ENCODE peak calls at places on chromosome 17, in six cellular contexts. S is OCI-LY7, W is GM23338, T is transverse colon, Z is osteoblast, F is cardiac muscle cell. X is an unnamed sample.
A peak's percentile ranks its signal among the peaks of the same experiment; 100 is the strongest.

GRCh38 chr17:653724-654123 is 60.9 kb downstream of the VPS53 start:
- DNase-seq in Z (no peak), S (no peak), F (no peak), W (no peak), T (no peak), X (no peak)

GRCh38 chr17:39951924-39952664 is 10.7 kb upstream of the GSDMA start:
- DNase-seq in Z (no peak), F (no peak), W (no peak), T (peak; percentile 29), S (no peak), X (peak; percentile 64)

GRCh38 chr17:81537856-81538555 is 9.8 kb downstream of the FSCN2 start:
- DNase-seq in F (peak; percentile 0), W (no peak), S (peak; percentile 35), T (no peak), Z (no peak), X (peak; percentile 11)

GRCh38 chr17:47810901-47811635 is 10.5 kb downstream of the OSBPL7 start:
- DNase-seq in W (no peak), F (no peak), S (no peak), T (peak; percentile 67), Z (no peak), X (no peak)

GRCh38 chr17:1713878-1714487 is 3.8 kb upstream of the TLCD2 start:
- DNase-seq in T (peak; percentile 71), Z (peak; percentile 73), F (peak; percentile 70), W (peak; percentile 92), S (no peak), X (no peak)

GRCh38 chr17:79287743-79288142 is 213.1 kb downstream of the ENGASE start:
- DNase-seq in W (no peak), T (no peak), Z (peak; percentile 30), S (no peak), F (no peak), X (no peak)

GRCh38 chr17:19513897-19514488 is 19.7 kb upstream of the SLC47A1 start:
- DNase-seq in F (peak; percentile 82), S (peak; percentile 74), W (peak; percentile 91), Z (peak; percentile 80), T (peak; percentile 75), X (peak; percentile 72)

GRCh38 chr17:3003401-3004149 is 59.8 kb downstream of the OR1D5 start:
- DNase-seq in F (no peak), Z (no peak), T (peak; percentile 67), W (no peak), S (peak; percentile 93), X (peak; percentile 35)

GRCh38 chr17:77774182-77774581 is 184.3 kb upstream of the TNRC6C start:
- DNase-seq in T (no peak), S (no peak), W (no peak), F (no peak), Z (peak; percentile 76), X (no peak)
- H3K4me1 ChIP-seq in T (no peaks in the 10 kb centered on the region), S (no peaks in the 10 kb centered on the region), W (peaks cover 6% of the 10 kb centered on the region), F (no peaks in the 10 kb centered on the region), Z (peaks cover 14% of the 10 kb centered on the region), X (no peaks in the 10 kb centered on the region)

GRCh38 chr17:66449418-66449977 is 147.1 kb downstream of the PRKCA start:
- DNase-seq in W (peak; percentile 20), Z (no peak), T (no peak), S (no peak), F (no peak), X (no peak)

GRCh38 chr17:66445229-66445628 is 142.8 kb downstream of the PRKCA start:
- DNase-seq in F (peak; percentile 55), S (no peak), T (no peak), Z (no peak), W (no peak), X (no peak)

GRCh38 chr17:66448008-66448644 is 145.7 kb downstream of the PRKCA start:
- DNase-seq in F (no peak), T (no peak), Z (no peak), W (no peak), S (no peak), X (no peak)

GRCh38 chr17:66446419-66446818 is 144.0 kb downstream of the PRKCA start:
- DNase-seq in T (no peak), Z (no peak), W (no peak), F (no peak), S (peak; percentile 64), X (no peak)

GRCh38 chr17:66447159-66447558 is 144.7 kb downstream of the PRKCA start:
- DNase-seq in T (no peak), W (no peak), F (no peak), Z (no peak), S (no peak), X (no peak)
- H3K4me1 ChIP-seq in T (no peaks in the 10 kb centered on the region), W (peaks cover 31% of the 10 kb centered on the region), F (peaks cover 9% of the 10 kb centered on the region), Z (no peaks in the 10 kb centered on the region), S (peaks cover 72% of the 10 kb centered on the region), X (no peaks in the 10 kb centered on the region)

GRCh38 chr17:44653954-44654353 is 2.3 kb upstream of the MEIOC start:
- DNase-seq in S (no peak), F (no peak), W (no peak), T (no peak), Z (no peak), X (no peak)
- H3K4me1 ChIP-seq in S (no peaks in the 10 kb centered on the region), F (no peaks in the 10 kb centered on the region), W (no peaks in the 10 kb centered on the region), T (no peaks in the 10 kb centered on the region), Z (no peaks in the 10 kb centered on the region), X (no peaks in the 10 kb centered on the region)

DNA sequence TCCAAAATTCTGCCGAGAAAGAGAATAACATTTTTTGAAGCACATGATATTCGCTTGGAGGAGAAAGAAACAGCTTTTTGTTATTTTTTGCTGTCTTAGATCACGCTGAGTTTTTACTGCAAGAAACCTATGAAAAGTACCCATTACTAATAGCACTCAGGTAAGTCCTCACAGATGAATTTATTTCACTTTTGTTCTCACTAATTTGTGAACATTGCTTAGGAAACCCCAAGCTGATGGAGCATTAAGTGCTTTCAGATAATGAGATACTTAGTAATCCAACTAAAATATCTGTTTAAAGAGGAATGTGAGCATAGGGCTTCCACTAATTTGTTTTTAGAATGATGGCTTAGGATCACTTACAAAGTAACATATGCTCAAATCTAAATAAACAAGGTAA is 45.7 kb downstream of the MYO1D start:
- DNase-seq in Z (no peak), T (no peak), S (no peak), W (no peak), F (no peak), X (no peak)
- H3K4me1 ChIP-seq in Z (peaks cover 27% of the 10 kb centered on the region), T (peaks cover 6% of the 10 kb centered on the region), S (no peaks in the 10 kb centered on the region), W (peaks cover 6% of the 10 kb centered on the region), F (no peaks in the 10 kb centered on the region), X (no peaks in the 10 kb centered on the region)

DNA sequence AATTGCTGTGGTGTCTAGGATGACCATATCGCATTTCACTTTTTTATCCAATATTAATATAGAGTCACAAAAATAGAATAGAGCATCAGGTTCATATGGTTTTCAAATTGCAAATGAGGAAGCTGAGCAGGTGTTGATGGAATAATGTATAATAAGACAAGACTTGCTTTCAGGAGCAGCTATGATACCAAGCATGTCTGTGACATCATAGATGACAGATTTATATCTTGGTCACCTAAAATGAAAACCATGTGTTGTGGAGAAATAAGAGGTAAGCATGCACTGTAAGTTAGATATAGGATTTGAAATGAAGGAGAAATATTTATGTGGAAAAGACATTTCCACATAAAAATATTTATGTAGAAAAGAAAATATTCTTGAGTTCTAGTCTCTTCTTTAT is 8.6 kb downstream of the MEIOC start:
- DNase-seq in F (no peak), T (no peak), S (no peak), Z (no peak), W (no peak), X (no peak)
- H3K4me1 ChIP-seq in F (no peaks in the 10 kb centered on the region), T (no peaks in the 10 kb centered on the region), S (no peaks in the 10 kb centered on the region), Z (no peaks in the 10 kb centered on the region), W (no peaks in the 10 kb centered on the region), X (no peaks in the 10 kb centered on the region)

GRCh38 chr17:50459081-50459676 is 9.5 kb downstream of the CHAD start:
- DNase-seq in F (no peak), W (no peak), Z (no peak), T (peak; percentile 53), S (no peak), X (no peak)

GRCh38 chr17:50461550-50462132 is 7.0 kb downstream of the CHAD start:
- DNase-seq in F (no peak), S (no peak), W (no peak), T (no peak), Z (peak; percentile 66), X (no peak)

GRCh38 chr17:50460831-50461526 is 7.7 kb downstream of the CHAD start:
- DNase-seq in Z (no peak), T (no peak), S (no peak), W (no peak), F (no peak), X (no peak)

GRCh38 chr17:50458290-50458689 is 10.4 kb downstream of the CHAD start:
- DNase-seq in T (no peak), Z (peak; percentile 77), W (no peak), S (no peak), F (no peak), X (no peak)

DNA sequence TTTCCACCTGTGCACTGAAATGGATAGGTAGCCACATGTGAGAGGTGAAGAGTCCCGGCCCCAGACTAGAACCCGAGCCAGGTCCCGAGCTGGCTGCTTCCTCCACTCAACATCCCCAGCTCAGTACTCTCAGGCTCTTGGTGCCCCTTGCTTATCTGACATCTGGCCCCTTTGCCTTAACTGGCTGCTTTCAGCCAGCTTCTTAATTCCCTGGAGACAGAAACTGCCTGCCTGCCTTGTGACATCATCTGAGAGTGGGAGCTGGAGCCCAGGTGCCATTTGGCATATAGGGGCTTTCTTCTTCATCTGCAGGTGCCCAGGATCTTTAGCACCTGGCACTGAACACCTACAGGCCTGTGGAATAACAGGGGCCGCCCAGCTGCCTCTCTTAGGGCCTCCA is 8.9 kb downstream of the CHAD start:
- DNase-seq in W (no peak), T (no peak), Z (peak; percentile 62), F (no peak), S (peak; percentile 24), X (no peak)
- H3K4me1 ChIP-seq in W (no peaks in the 10 kb centered on the region), T (no peaks in the 10 kb centered on the region), Z (peaks cover 17% of the 10 kb centered on the region), F (no peaks in the 10 kb centered on the region), S (no peaks in the 10 kb centered on the region), X (no peaks in the 10 kb centered on the region)

X was measured in psoas muscle.